ENCODE peak calls at places on chromosomes 6 and 20, in nine cellular contexts. D, E, V, W, X, C, T, O and I are unnamed samples.

GRCh38 chr6:71402101-71402500 is 113.5 kb downstream of the OGFRL1 start:
- DNase-seq in D (no peak), E (no peak), V (no peak), W (no peak), X (no peak), C (no peak), T (no peak), O (no peak), I (no peak)

GRCh38 chr6:57432162-57432561 is 114.7 kb downstream of the PRIM2 start:
- DNase-seq in D (no peak), E (no peak), V (peak; percentile 82), W (no peak), X (peak; percentile 17), C (peak; percentile 88), T (no peak), O (no peak), I (no peak)

GRCh38 chr6:110761371-110761770 is 53.9 kb downstream of the CDK19 start:
- DNase-seq in D (no peak), E (no peak), V (no peak), W (no peak), X (no peak), C (no peak), T (no peak), O (no peak), I (no peak)

GRCh38 chr20:37997516-37997915 is 35.7 kb downstream of the TTI1 start:
- DNase-seq in D (no peak), E (no peak), V (no peak), W (no peak), X (no peak), C (no peak), T (no peak), O (no peak), I (no peak)

GRCh38 chr6:149234051-149234962 is 83.2 kb upstream of the TAB2 start:
- DNase-seq in D (no peak), E (no peak), V (peak; percentile 52), W (peak; percentile 47), X (peak; percentile 26), C (peak; percentile 77), T (no peak), O (no peak), I (no peak)

GRCh38 chr6:8707956-8708772 is 272.8 kb upstream of the SLC35B3 start:
- DNase-seq in D (peak; percentile 3), E (no peak), V (no peak), W (no peak), X (peak; percentile 36), C (peak; percentile 47), T (peak; percentile 20), O (no peak), I (no peak)

GRCh38 chr6:147621280-147621679 is 112.8 kb downstream of the SAMD5 start:
- DNase-seq in D (no peak), E (no peak), V (peak; percentile 87), W (no peak), X (peak; percentile 28), C (peak; percentile 67), T (no peak), O (no peak), I (no peak)

GRCh38 chr20:44643596-44644383 is 7.7 kb downstream of the ADA start:
- DNase-seq in D (peak; percentile 57), E (peak; percentile 45), V (peak; percentile 80), W (peak; percentile 40), X (peak; percentile 93), C (peak; percentile 93), T (peak; percentile 42), O (peak; percentile 9), I (no peak)

GRCh38 chr6:66599541-66599940 is 892.5 kb upstream of the EYS start:
- DNase-seq in D (no peak), E (no peak), V (no peak), W (no peak), X (no peak), C (peak; percentile 13), T (no peak), O (no peak), I (no peak)

GRCh38 chr6:144106206-144106605 is 10.8 kb upstream of the SF3B5 start:
- DNase-seq in D (no peak), E (no peak), V (no peak), W (no peak), X (no peak), C (no peak), T (no peak), O (no peak), I (no peak)

GRCh38 chr20:46558511-46558959 is 8.1 kb upstream of the OCSTAMP start:
- DNase-seq in D (peak; percentile 32), E (no peak), V (peak; percentile 98), W (peak; percentile 45), X (peak; percentile 85), C (peak; percentile 84), T (peak; percentile 15), O (no peak), I (no peak)

GRCh38 chr20:872855-873520 is 39.5 kb downstream of the FAM110A start:
- DNase-seq in D (no peak), E (no peak), V (no peak), W (no peak), X (no peak), C (no peak), T (no peak), O (no peak), I (no peak)

GRCh38 chr20:25194333-25194972 is 1.1 kb upstream of the ENTPD6 start:
- DNase-seq in D (peak; percentile 25), E (no peak), V (no peak), W (no peak), X (no peak), C (no peak), T (no peak), O (no peak), I (no peak)

GRCh38 chr6:7922596-7922995 is 12.0 kb upstream of the TXNDC5 start:
- DNase-seq in D (no peak), E (no peak), V (peak; percentile 37), W (no peak), X (no peak), C (peak; percentile 72), T (no peak), O (no peak), I (no peak)

GRCh38 chr20:57946559-57947315 is 236.9 kb upstream of the PMEPA1 start:
- DNase-seq in D (no peak), E (no peak), V (no peak), W (no peak), X (no peak), C (no peak), T (no peak), O (no peak), I (no peak)

GRCh38 chr6:157376706-157377230 is 4.2 kb upstream of the ZDHHC14 start:
- DNase-seq in D (no peak), E (no peak), V (peak; percentile 16), W (no peak), X (no peak), C (no peak), T (no peak), O (no peak), I (no peak)